ENCODE peak calls at places on chromosomes 6 and 20, in five cellular contexts. One of them, this sample, is unnamed.

GRCh38 chr20:15317546-15318242 is 980.3 kb upstream of the FLRT3 start:
- DNase-seq in A549: no peak
- DNase-seq in activated naive CD4-positive, alpha-beta T cell treated with anti-CD3 and anti-CD28 coated beads for 36 hours: no peak
- DNase-seq in kidney: no peak
- DNase-seq in HTR-8/SVneo: no peak
- DNase-seq in this sample: no peak

GRCh38 chr6:8857160-8857559 is 421.8 kb upstream of the SLC35B3 start:
- DNase-seq in A549: no peak
- DNase-seq in activated naive CD4-positive, alpha-beta T cell treated with anti-CD3 and anti-CD28 coated beads for 36 hours: no peak
- DNase-seq in kidney: no peak
- DNase-seq in HTR-8/SVneo: no peak
- DNase-seq in this sample: no peak

GRCh38 chr6:152943260-152943897 is 39.5 kb downstream of the FBXO5 start:
- DNase-seq in A549: no peak
- DNase-seq in activated naive CD4-positive, alpha-beta T cell treated with anti-CD3 and anti-CD28 coated beads for 36 hours: no peak
- DNase-seq in kidney: no peak
- DNase-seq in HTR-8/SVneo: no peak
- DNase-seq in this sample: no peak

GRCh38 chr20:17835941-17836861 is 132.4 kb downstream of the SNX5 start:
- DNase-seq in A549: peak
- DNase-seq in activated naive CD4-positive, alpha-beta T cell treated with anti-CD3 and anti-CD28 coated beads for 36 hours: no peak
- DNase-seq in kidney: peak
- DNase-seq in HTR-8/SVneo: no peak
- DNase-seq in this sample: peak

GRCh38 chr20:61663521-61664425 is 401.9 kb downstream of the TAF4 start:
- DNase-seq in A549: no peak
- DNase-seq in activated naive CD4-positive, alpha-beta T cell treated with anti-CD3 and anti-CD28 coated beads for 36 hours: no peak
- DNase-seq in kidney: peak
- DNase-seq in HTR-8/SVneo: no peak
- DNase-seq in this sample: no peak

GRCh38 chr6:13947611-13948178 is 22.9 kb downstream of the RNF182 start:
- DNase-seq in A549: no peak
- DNase-seq in activated naive CD4-positive, alpha-beta T cell treated with anti-CD3 and anti-CD28 coated beads for 36 hours: no peak
- DNase-seq in kidney: no peak
- DNase-seq in HTR-8/SVneo: no peak
- DNase-seq in this sample: no peak

GRCh38 chr6:165834613-165835259 is 171.7 kb upstream of the PDE10A start:
- DNase-seq in A549: peak
- DNase-seq in activated naive CD4-positive, alpha-beta T cell treated with anti-CD3 and anti-CD28 coated beads for 36 hours: no peak
- DNase-seq in kidney: no peak
- DNase-seq in HTR-8/SVneo: no peak
- DNase-seq in this sample: peak

GRCh38 chr20:16947346-16947943 is 199.3 kb downstream of the OTOR start:
- DNase-seq in A549: no peak
- DNase-seq in activated naive CD4-positive, alpha-beta T cell treated with anti-CD3 and anti-CD28 coated beads for 36 hours: no peak
- DNase-seq in kidney: no peak
- DNase-seq in HTR-8/SVneo: no peak
- DNase-seq in this sample: no peak

GRCh38 chr6:44349904-44350649 is 7.6 kb downstream of the SPATS1 start:
- DNase-seq in A549: no peak
- DNase-seq in activated naive CD4-positive, alpha-beta T cell treated with anti-CD3 and anti-CD28 coated beads for 36 hours: no peak
- DNase-seq in kidney: no peak
- DNase-seq in HTR-8/SVneo: no peak
- DNase-seq in this sample: no peak

GRCh38 chr6:35451354-35452185 is 568 bp upstream of the FANCE start:
- DNase-seq in A549: no peak
- DNase-seq in activated naive CD4-positive, alpha-beta T cell treated with anti-CD3 and anti-CD28 coated beads for 36 hours: no peak
- DNase-seq in kidney: peak
- DNase-seq in HTR-8/SVneo: no peak
- DNase-seq in this sample: no peak

GRCh38 chr20:63955281-63955845 is 853 bp downstream of the UCKL1 start:
- DNase-seq in A549: peak
- DNase-seq in activated naive CD4-positive, alpha-beta T cell treated with anti-CD3 and anti-CD28 coated beads for 36 hours: peak
- DNase-seq in kidney: peak
- DNase-seq in HTR-8/SVneo: peak
- DNase-seq in this sample: no peak

GRCh38 chr6:14126250-14126649 is 8.7 kb downstream of the CD83 start:
- DNase-seq in A549: no peak
- DNase-seq in activated naive CD4-positive, alpha-beta T cell treated with anti-CD3 and anti-CD28 coated beads for 36 hours: no peak
- DNase-seq in kidney: no peak
- DNase-seq in HTR-8/SVneo: no peak
- DNase-seq in this sample: no peak

GRCh38 chr6:118468682-118469465 is 79.2 kb upstream of the PLN start:
- DNase-seq in A549: peak
- DNase-seq in activated naive CD4-positive, alpha-beta T cell treated with anti-CD3 and anti-CD28 coated beads for 36 hours: no peak
- DNase-seq in kidney: no peak
- DNase-seq in HTR-8/SVneo: no peak
- DNase-seq in this sample: no peak

GRCh38 chr6:8739454-8739853 is 304.1 kb upstream of the SLC35B3 start:
- DNase-seq in A549: no peak
- DNase-seq in activated naive CD4-positive, alpha-beta T cell treated with anti-CD3 and anti-CD28 coated beads for 36 hours: no peak
- DNase-seq in kidney: no peak
- DNase-seq in HTR-8/SVneo: no peak
- DNase-seq in this sample: no peak

GRCh38 chr20:4950841-4951240 is 50.5 kb downstream of the SLC23A2 start:
- DNase-seq in A549: no peak
- DNase-seq in activated naive CD4-positive, alpha-beta T cell treated with anti-CD3 and anti-CD28 coated beads for 36 hours: no peak
- DNase-seq in kidney: no peak
- DNase-seq in HTR-8/SVneo: no peak
- DNase-seq in this sample: no peak

GRCh38 chr6:143575440-143575839 is 63.9 kb upstream of the FUCA2 start:
- DNase-seq in A549: peak
- DNase-seq in activated naive CD4-positive, alpha-beta T cell treated with anti-CD3 and anti-CD28 coated beads for 36 hours: peak
- DNase-seq in kidney: no peak
- DNase-seq in HTR-8/SVneo: peak
- DNase-seq in this sample: no peak

GRCh38 chr6:20056350-20056992 is 155.8 kb downstream of the MBOAT1 start:
- DNase-seq in A549: peak
- DNase-seq in activated naive CD4-positive, alpha-beta T cell treated with anti-CD3 and anti-CD28 coated beads for 36 hours: no peak
- DNase-seq in kidney: no peak
- DNase-seq in HTR-8/SVneo: peak
- DNase-seq in this sample: no peak

This sample was measured in posterior vena cava.